ENCODE peak calls at places on chromosome 1, in eight cellular contexts. One of them, this sample, is unnamed.
A peak's percentile ranks its signal among the peaks of the same experiment; 100 is the strongest.

GRCh38 chr1:62301726-62302390 is 17.4 kb downstream of the KANK4 start:
- DNase-seq in hepatocyte: no peak
- DNase-seq in spleen: peak; percentile 19
- DNase-seq in astrocyte of the spinal cord: no peak
- DNase-seq in GM13977: no peak
- DNase-seq in mammary epithelial cell: no peak
- DNase-seq in upper lobe of left lung: no peak
- DNase-seq in heart right ventricle: no peak
- DNase-seq in this sample: no peak

GRCh38 chr1:171345536-171345935 is 31.6 kb downstream of the FMO4 start:
- DNase-seq in upper lobe of left lung: no peak
- DNase-seq in astrocyte of the spinal cord: peak; percentile 6
- DNase-seq in mammary epithelial cell: no peak
- DNase-seq in heart right ventricle: no peak
- DNase-seq in GM13977: no peak
- DNase-seq in spleen: no peak
- DNase-seq in hepatocyte: no peak
- DNase-seq in this sample: no peak

GRCh38 chr1:202710070-202711025 is at the start of gene SYT2:
- DNase-seq in GM13977: no peak
- DNase-seq in upper lobe of left lung: no peak
- DNase-seq in mammary epithelial cell: no peak
- DNase-seq in hepatocyte: peak; percentile 68
- DNase-seq in heart right ventricle: no peak
- DNase-seq in astrocyte of the spinal cord: no peak
- DNase-seq in spleen: peak; percentile 75
- DNase-seq in this sample: no peak

GRCh38 chr1:33502726-33503125 is 30.3 kb downstream of the ZSCAN20 start:
- DNase-seq in astrocyte of the spinal cord: peak; percentile 54
- DNase-seq in mammary epithelial cell: peak; percentile 58
- DNase-seq in upper lobe of left lung: no peak
- DNase-seq in GM13977: no peak
- DNase-seq in hepatocyte: no peak
- DNase-seq in spleen: no peak
- DNase-seq in heart right ventricle: no peak
- DNase-seq in this sample: no peak

GRCh38 chr1:179175011-179175934 is 54.2 kb downstream of the ABL2 start:
- DNase-seq in spleen: no peak
- DNase-seq in hepatocyte: no peak
- DNase-seq in mammary epithelial cell: peak; percentile 81
- DNase-seq in astrocyte of the spinal cord: peak; percentile 50
- DNase-seq in GM13977: no peak
- DNase-seq in heart right ventricle: no peak
- DNase-seq in upper lobe of left lung: peak; percentile 52
- DNase-seq in this sample: no peak

GRCh38 chr1:236685917-236686814 is at the start of gene ACTN2:
- DNase-seq in astrocyte of the spinal cord: no peak
- DNase-seq in upper lobe of left lung: peak; percentile 37
- DNase-seq in mammary epithelial cell: no peak
- DNase-seq in hepatocyte: peak; percentile 86
- DNase-seq in heart right ventricle: peak; percentile 54
- DNase-seq in spleen: peak; percentile 80
- DNase-seq in GM13977: peak; percentile 50
- DNase-seq in this sample: peak; percentile 41

GRCh38 chr1:147072371-147073061 is 99.8 kb downstream of the PRKAB2 start:
- DNase-seq in hepatocyte: peak; percentile 41
- DNase-seq in heart right ventricle: no peak
- DNase-seq in upper lobe of left lung: no peak
- DNase-seq in GM13977: no peak
- DNase-seq in astrocyte of the spinal cord: no peak
- DNase-seq in spleen: no peak
- DNase-seq in mammary epithelial cell: no peak
- DNase-seq in this sample: no peak

GRCh38 chr1:37474051-37474696 is at the start of gene ZC3H12A:
- DNase-seq in spleen: peak; percentile 98
- DNase-seq in GM13977: peak; percentile 100
- DNase-seq in mammary epithelial cell: peak; percentile 92
- DNase-seq in heart right ventricle: peak; percentile 85
- DNase-seq in astrocyte of the spinal cord: peak; percentile 87
- DNase-seq in upper lobe of left lung: peak; percentile 97
- DNase-seq in hepatocyte: peak; percentile 98
- DNase-seq in this sample: peak; percentile 98

GRCh38 chr1:111690306-111690617 is 48.9 kb downstream of the INKA2 start:
- DNase-seq in astrocyte of the spinal cord: peak; percentile 95
- DNase-seq in GM13977: no peak
- DNase-seq in spleen: no peak
- DNase-seq in hepatocyte: peak; percentile 72
- DNase-seq in upper lobe of left lung: peak; percentile 55
- DNase-seq in mammary epithelial cell: peak; percentile 35
- DNase-seq in heart right ventricle: peak; percentile 67
- DNase-seq in this sample: no peak

GRCh38 chr1:34341896-34342295 is 165.2 kb downstream of the C1orf94 start:
- DNase-seq in hepatocyte: no peak
- DNase-seq in spleen: no peak
- DNase-seq in GM13977: no peak
- DNase-seq in upper lobe of left lung: no peak
- DNase-seq in heart right ventricle: no peak
- DNase-seq in astrocyte of the spinal cord: no peak
- DNase-seq in mammary epithelial cell: no peak
- DNase-seq in this sample: no peak

DNA sequence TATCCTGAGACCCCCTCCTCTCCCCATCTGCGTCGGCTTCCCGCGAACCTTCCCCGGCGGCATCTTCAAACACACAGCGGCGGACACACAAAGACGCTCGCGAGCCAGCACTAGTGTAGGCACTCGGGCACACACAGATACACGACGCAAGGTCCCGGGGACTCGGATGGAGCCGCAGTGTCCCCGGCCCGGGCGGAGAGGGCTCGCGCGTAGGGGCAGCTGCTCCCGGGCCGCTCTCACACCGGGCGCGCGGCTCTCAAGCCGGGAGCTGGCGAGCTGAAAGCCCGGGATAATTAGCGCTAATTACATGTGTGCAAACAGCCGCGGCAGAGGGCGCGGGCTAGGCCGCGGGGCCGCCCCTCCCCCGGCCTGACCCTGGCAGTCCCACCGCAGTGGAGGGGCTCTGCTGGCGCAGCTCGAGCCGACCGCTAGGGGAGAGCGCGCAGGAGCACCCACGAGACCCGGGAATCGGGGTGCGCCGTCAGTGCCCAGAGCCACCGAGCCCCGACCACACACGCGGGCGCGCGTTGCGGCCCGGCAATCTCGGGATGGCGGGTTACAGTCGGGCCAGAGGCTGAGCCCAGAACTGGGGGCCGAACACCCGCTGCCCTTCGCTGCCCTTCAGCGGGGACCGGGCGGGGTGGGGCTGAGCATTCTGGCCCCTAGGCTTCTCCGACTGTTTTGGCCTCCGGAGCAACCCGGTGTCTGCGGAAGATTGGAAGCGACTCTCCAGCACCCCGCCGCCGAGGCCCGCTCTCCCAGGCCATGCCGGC is 271.6 kb downstream of the FOXD2 start:
- DNase-seq in heart right ventricle: no peak
- DNase-seq in GM13977: peak; percentile 68
- DNase-seq in upper lobe of left lung: no peak
- DNase-seq in spleen: no peak
- DNase-seq in hepatocyte: peak; percentile 67
- DNase-seq in astrocyte of the spinal cord: no peak
- DNase-seq in mammary epithelial cell: no peak
- DNase-seq in this sample: no peak
- TF ChIP-seq CTCF in heart right ventricle: no peak
- TF ChIP-seq CTCF in GM13977: peak; percentile 15
- TF ChIP-seq CTCF in upper lobe of left lung: peak; percentile 65
- TF ChIP-seq CTCF in spleen: peak; percentile 45
- TF ChIP-seq CTCF in hepatocyte: peak; percentile 41
- TF ChIP-seq CTCF in astrocyte of the spinal cord: peak; percentile 32
- TF ChIP-seq CTCF in mammary epithelial cell: peak; percentile 32
- TF ChIP-seq CTCF in this sample: no peak

GRCh38 chr1:212317916-212318315 is 32.7 kb downstream of the PPP2R5A start:
- DNase-seq in upper lobe of left lung: no peak
- DNase-seq in astrocyte of the spinal cord: no peak
- DNase-seq in heart right ventricle: no peak
- DNase-seq in hepatocyte: no peak
- DNase-seq in mammary epithelial cell: no peak
- DNase-seq in spleen: no peak
- DNase-seq in GM13977: no peak
- DNase-seq in this sample: no peak

GRCh38 chr1:212313616-212314015 is 28.4 kb downstream of the PPP2R5A start:
- DNase-seq in upper lobe of left lung: no peak
- DNase-seq in mammary epithelial cell: no peak
- DNase-seq in spleen: no peak
- DNase-seq in heart right ventricle: no peak
- DNase-seq in GM13977: no peak
- DNase-seq in hepatocyte: no peak
- DNase-seq in astrocyte of the spinal cord: peak; percentile 76
- DNase-seq in this sample: no peak

GRCh38 chr1:212311836-212312497 is 26.8 kb downstream of the PPP2R5A start:
- DNase-seq in spleen: no peak
- DNase-seq in hepatocyte: no peak
- DNase-seq in heart right ventricle: no peak
- DNase-seq in upper lobe of left lung: no peak
- DNase-seq in mammary epithelial cell: peak; percentile 16
- DNase-seq in astrocyte of the spinal cord: no peak
- DNase-seq in GM13977: no peak
- DNase-seq in this sample: no peak

GRCh38 chr1:212315184-212315583 is 30.0 kb downstream of the PPP2R5A start:
- DNase-seq in upper lobe of left lung: no peak
- DNase-seq in GM13977: no peak
- DNase-seq in astrocyte of the spinal cord: no peak
- DNase-seq in heart right ventricle: no peak
- DNase-seq in mammary epithelial cell: no peak
- DNase-seq in spleen: no peak
- DNase-seq in hepatocyte: no peak
- DNase-seq in this sample: no peak

GRCh38 chr1:212315907-212316306 is 30.7 kb downstream of the PPP2R5A start:
- DNase-seq in upper lobe of left lung: no peak
- DNase-seq in mammary epithelial cell: peak; percentile 34
- DNase-seq in GM13977: no peak
- DNase-seq in spleen: no peak
- DNase-seq in hepatocyte: no peak
- DNase-seq in heart right ventricle: no peak
- DNase-seq in astrocyte of the spinal cord: peak; percentile 36
- DNase-seq in this sample: no peak
- TF ChIP-seq CTCF in upper lobe of left lung: peak; percentile 24
- TF ChIP-seq CTCF in mammary epithelial cell: peak; percentile 51
- TF ChIP-seq CTCF in GM13977: peak; percentile 34
- TF ChIP-seq CTCF in spleen: no peak
- TF ChIP-seq CTCF in hepatocyte: peak; percentile 13
- TF ChIP-seq CTCF in heart right ventricle: peak; percentile 33
- TF ChIP-seq CTCF in astrocyte of the spinal cord: peak; percentile 43
- TF ChIP-seq CTCF in this sample: no peak

GRCh38 chr1:70034403-70034802 is 171.0 kb downstream of the LRRC40 start:
- DNase-seq in hepatocyte: peak; percentile 30
- DNase-seq in upper lobe of left lung: no peak
- DNase-seq in heart right ventricle: no peak
- DNase-seq in mammary epithelial cell: peak; percentile 43
- DNase-seq in spleen: no peak
- DNase-seq in GM13977: no peak
- DNase-seq in astrocyte of the spinal cord: peak; percentile 81
- DNase-seq in this sample: no peak
- TF ChIP-seq CTCF in hepatocyte: peak; percentile 26
- TF ChIP-seq CTCF in upper lobe of left lung: no peak
- TF ChIP-seq CTCF in heart right ventricle: no peak
- TF ChIP-seq CTCF in mammary epithelial cell: peak; percentile 69
- TF ChIP-seq CTCF in spleen: no peak
- TF ChIP-seq CTCF in GM13977: no peak
- TF ChIP-seq CTCF in astrocyte of the spinal cord: peak; percentile 66
- TF ChIP-seq CTCF in this sample: no peak

GRCh38 chr1:45585110-45585426 is 1.2 kb downstream of the NASP start:
- DNase-seq in heart right ventricle: no peak
- DNase-seq in hepatocyte: no peak
- DNase-seq in upper lobe of left lung: no peak
- DNase-seq in mammary epithelial cell: no peak
- DNase-seq in spleen: no peak
- DNase-seq in GM13977: no peak
- DNase-seq in astrocyte of the spinal cord: no peak
- DNase-seq in this sample: no peak
- TF ChIP-seq CTCF in heart right ventricle: no peak
- TF ChIP-seq CTCF in hepatocyte: no peak
- TF ChIP-seq CTCF in upper lobe of left lung: peak; percentile 38
- TF ChIP-seq CTCF in mammary epithelial cell: peak; percentile 1
- TF ChIP-seq CTCF in spleen: no peak
- TF ChIP-seq CTCF in GM13977: no peak
- TF ChIP-seq CTCF in astrocyte of the spinal cord: no peak
- TF ChIP-seq CTCF in this sample: no peak

GRCh38 chr1:46527474-46528296 is 23.8 kb downstream of the KNCN start:
- DNase-seq in GM13977: peak; percentile 91
- DNase-seq in astrocyte of the spinal cord: peak; percentile 64
- DNase-seq in upper lobe of left lung: peak; percentile 79
- DNase-seq in mammary epithelial cell: peak; percentile 52
- DNase-seq in heart right ventricle: peak; percentile 80
- DNase-seq in spleen: peak; percentile 89
- DNase-seq in hepatocyte: peak; percentile 86
- DNase-seq in this sample: peak; percentile 51
- TF ChIP-seq CTCF in GM13977: peak; percentile 95
- TF ChIP-seq CTCF in astrocyte of the spinal cord: peak; percentile 98
- TF ChIP-seq CTCF in upper lobe of left lung: peak; percentile 94
- TF ChIP-seq CTCF in mammary epithelial cell: peak; percentile 97
- TF ChIP-seq CTCF in heart right ventricle: peak; percentile 96
- TF ChIP-seq CTCF in spleen: peak; percentile 84
- TF ChIP-seq CTCF in hepatocyte: peak; percentile 79
- TF ChIP-seq CTCF in this sample: no peak

GRCh38 chr1:201021333-201022177 is 2.0 kb downstream of the KIF21B start:
- DNase-seq in GM13977: peak; percentile 51
- DNase-seq in astrocyte of the spinal cord: no peak
- DNase-seq in spleen: peak; percentile 84
- DNase-seq in heart right ventricle: no peak
- DNase-seq in mammary epithelial cell: no peak
- DNase-seq in upper lobe of left lung: no peak
- DNase-seq in hepatocyte: no peak
- DNase-seq in this sample: no peak

GRCh38 chr1:201020040-201020591 is 3.4 kb downstream of the KIF21B start:
- DNase-seq in spleen: peak; percentile 87
- DNase-seq in mammary epithelial cell: no peak
- DNase-seq in heart right ventricle: no peak
- DNase-seq in astrocyte of the spinal cord: no peak
- DNase-seq in hepatocyte: no peak
- DNase-seq in upper lobe of left lung: peak; percentile 38
- DNase-seq in GM13977: peak; percentile 52
- DNase-seq in this sample: no peak

GRCh38 chr1:201019321-201019977 is 4.1 kb downstream of the KIF21B start:
- DNase-seq in spleen: peak; percentile 97
- DNase-seq in astrocyte of the spinal cord: peak; percentile 43
- DNase-seq in hepatocyte: peak; percentile 37
- DNase-seq in mammary epithelial cell: peak; percentile 25
- DNase-seq in upper lobe of left lung: peak; percentile 87
- DNase-seq in heart right ventricle: no peak
- DNase-seq in GM13977: peak; percentile 92
- DNase-seq in this sample: peak; percentile 68

GRCh38 chr1:201022178-201022823 is 1.2 kb downstream of the KIF21B start:
- DNase-seq in GM13977: no peak
- DNase-seq in mammary epithelial cell: no peak
- DNase-seq in astrocyte of the spinal cord: no peak
- DNase-seq in spleen: no peak
- DNase-seq in heart right ventricle: no peak
- DNase-seq in upper lobe of left lung: no peak
- DNase-seq in hepatocyte: no peak
- DNase-seq in this sample: no peak

GRCh38 chr1:201020647-201021332 is 2.7 kb downstream of the KIF21B start:
- DNase-seq in upper lobe of left lung: no peak
- DNase-seq in hepatocyte: no peak
- DNase-seq in mammary epithelial cell: no peak
- DNase-seq in astrocyte of the spinal cord: no peak
- DNase-seq in spleen: peak; percentile 85
- DNase-seq in heart right ventricle: no peak
- DNase-seq in GM13977: no peak
- DNase-seq in this sample: no peak
- TF ChIP-seq CTCF in upper lobe of left lung: no peak
- TF ChIP-seq CTCF in hepatocyte: peak; percentile 26
- TF ChIP-seq CTCF in mammary epithelial cell: no peak
- TF ChIP-seq CTCF in astrocyte of the spinal cord: peak; percentile 39
- TF ChIP-seq CTCF in spleen: peak; percentile 48
- TF ChIP-seq CTCF in heart right ventricle: no peak
- TF ChIP-seq CTCF in GM13977: peak; percentile 27
- TF ChIP-seq CTCF in this sample: no peak